ENCODE peak calls at places on chromosome 5, in five cellular contexts. One of them, this sample, is unnamed.

GRCh38 chr5:7868773-7869473 is at the start of the genes FASTKD3 and MTRR:
- DNase-seq in neural progenitor cell: peak; percentile 93
- DNase-seq in osteocyte: peak; percentile 96
- DNase-seq in tibial artery: peak; percentile 95
- DNase-seq in fibroblast of mammary gland: peak; percentile 90
- DNase-seq in this sample: peak; percentile 94

GRCh38 chr5:132853323-132853722 is 12.9 kb downstream of the GDF9 start:
- DNase-seq in fibroblast of mammary gland: no peak
- DNase-seq in osteocyte: no peak
- DNase-seq in neural progenitor cell: no peak
- DNase-seq in tibial artery: no peak
- DNase-seq in this sample: no peak

GRCh38 chr5:122101636-122102285 is 23.7 kb upstream of the LOX start:
- DNase-seq in fibroblast of mammary gland: peak; percentile 78
- DNase-seq in osteocyte: no peak
- DNase-seq in tibial artery: no peak
- DNase-seq in neural progenitor cell: peak; percentile 43
- DNase-seq in this sample: no peak

GRCh38 chr5:72543365-72543764 is 36.2 kb upstream of the ZNF366 start:
- DNase-seq in neural progenitor cell: no peak
- DNase-seq in tibial artery: no peak
- DNase-seq in fibroblast of mammary gland: peak; percentile 84
- DNase-seq in osteocyte: no peak
- DNase-seq in this sample: no peak

GRCh38 chr5:137498301-137498735 is 808 bp downstream of the SPOCK1 start:
- DNase-seq in tibial artery: peak; percentile 72
- DNase-seq in osteocyte: no peak
- DNase-seq in fibroblast of mammary gland: peak; percentile 19
- DNase-seq in neural progenitor cell: peak; percentile 69
- DNase-seq in this sample: peak; percentile 32

GRCh38 chr5:111197523-111197922 is 26.7 kb upstream of the CAMK4 start:
- DNase-seq in fibroblast of mammary gland: peak; percentile 10
- DNase-seq in osteocyte: no peak
- DNase-seq in tibial artery: no peak
- DNase-seq in neural progenitor cell: peak; percentile 42
- DNase-seq in this sample: no peak

GRCh38 chr5:1672396-1672795 is 127.2 kb downstream of the MRPL36 start:
- DNase-seq in osteocyte: no peak
- DNase-seq in tibial artery: no peak
- DNase-seq in fibroblast of mammary gland: no peak
- DNase-seq in neural progenitor cell: no peak
- DNase-seq in this sample: peak; percentile 26

GRCh38 chr5:59600998-59601397 is 292.5 kb downstream of the PDE4D start:
- DNase-seq in osteocyte: no peak
- DNase-seq in tibial artery: no peak
- DNase-seq in neural progenitor cell: no peak
- DNase-seq in fibroblast of mammary gland: no peak
- DNase-seq in this sample: no peak

GRCh38 chr5:176994460-176995121 is 12.0 kb downstream of the UIMC1 start:
- DNase-seq in neural progenitor cell: peak; percentile 58
- DNase-seq in fibroblast of mammary gland: peak; percentile 60
- DNase-seq in osteocyte: no peak
- DNase-seq in tibial artery: no peak
- DNase-seq in this sample: no peak

GRCh38 chr5:173498871-173499470 is 117.5 kb downstream of the BOD1 start:
- DNase-seq in neural progenitor cell: peak; percentile 44
- DNase-seq in tibial artery: no peak
- DNase-seq in fibroblast of mammary gland: no peak
- DNase-seq in osteocyte: peak; percentile 76
- DNase-seq in this sample: no peak

GRCh38 chr5:68251804-68252648 is 36.5 kb downstream of the PIK3R1 start:
- DNase-seq in fibroblast of mammary gland: peak; percentile 95
- DNase-seq in neural progenitor cell: no peak
- DNase-seq in tibial artery: peak; percentile 80
- DNase-seq in osteocyte: no peak
- DNase-seq in this sample: no peak

GRCh38 chr5:170760126-170760525 is 23.4 kb upstream of the GABRP start:
- DNase-seq in osteocyte: no peak
- DNase-seq in tibial artery: no peak
- DNase-seq in fibroblast of mammary gland: no peak
- DNase-seq in neural progenitor cell: no peak
- DNase-seq in this sample: no peak

GRCh38 chr5:22473865-22474264 is 379.3 kb downstream of the CDH12 start:
- DNase-seq in neural progenitor cell: no peak
- DNase-seq in osteocyte: no peak
- DNase-seq in tibial artery: no peak
- DNase-seq in fibroblast of mammary gland: peak; percentile 5
- DNase-seq in this sample: no peak

GRCh38 chr5:115304496-115304895 is 8.0 kb upstream of the CCDC112 start:
- DNase-seq in neural progenitor cell: no peak
- DNase-seq in osteocyte: no peak
- DNase-seq in tibial artery: no peak
- DNase-seq in fibroblast of mammary gland: no peak
- DNase-seq in this sample: no peak

GRCh38 chr5:87705876-87706275 is 293.1 kb upstream of the CCNH start:
- DNase-seq in tibial artery: no peak
- DNase-seq in fibroblast of mammary gland: peak; percentile 55
- DNase-seq in osteocyte: no peak
- DNase-seq in neural progenitor cell: no peak
- DNase-seq in this sample: no peak

GRCh38 chr5:7926296-7926695 is 57.3 kb downstream of the MTRR start:
- DNase-seq in osteocyte: no peak
- DNase-seq in tibial artery: no peak
- DNase-seq in neural progenitor cell: no peak
- DNase-seq in fibroblast of mammary gland: peak; percentile 99
- DNase-seq in this sample: no peak

GRCh38 chr5:174045470-174046025 is at the start of gene NSG2:
- DNase-seq in osteocyte: peak; percentile 93
- DNase-seq in fibroblast of mammary gland: peak; percentile 72
- DNase-seq in tibial artery: no peak
- DNase-seq in neural progenitor cell: peak; percentile 98
- DNase-seq in this sample: peak; percentile 64

GRCh38 chr5:92552206-92553160 is 1028.5 kb downstream of the NR2F1-AS1 start:
- DNase-seq in tibial artery: no peak
- DNase-seq in neural progenitor cell: no peak
- DNase-seq in osteocyte: no peak
- DNase-seq in fibroblast of mammary gland: peak; percentile 99
- DNase-seq in this sample: no peak

GRCh38 chr5:68426609-68427008 is 211.1 kb downstream of the PIK3R1 start:
- DNase-seq in osteocyte: no peak
- DNase-seq in fibroblast of mammary gland: no peak
- DNase-seq in neural progenitor cell: no peak
- DNase-seq in tibial artery: no peak
- DNase-seq in this sample: no peak

GRCh38 chr5:134561871-134562296 is 36.4 kb downstream of the JADE2 start:
- DNase-seq in neural progenitor cell: peak; percentile 69
- DNase-seq in tibial artery: no peak
- DNase-seq in osteocyte: no peak
- DNase-seq in fibroblast of mammary gland: peak; percentile 81
- DNase-seq in this sample: no peak

GRCh38 chr5:94508421-94509148 is 109.8 kb downstream of the KIAA0825 start:
- DNase-seq in neural progenitor cell: no peak
- DNase-seq in osteocyte: no peak
- DNase-seq in tibial artery: no peak
- DNase-seq in fibroblast of mammary gland: no peak
- DNase-seq in this sample: no peak

GRCh38 chr5:66307647-66308257 is 163.7 kb downstream of the SREK1 start:
- DNase-seq in osteocyte: no peak
- DNase-seq in fibroblast of mammary gland: peak; percentile 75
- DNase-seq in neural progenitor cell: peak; percentile 83
- DNase-seq in tibial artery: no peak
- DNase-seq in this sample: peak; percentile 61

GRCh38 chr5:178086266-178086665 is 27.1 kb upstream of the N4BP3 start:
- DNase-seq in osteocyte: no peak
- DNase-seq in fibroblast of mammary gland: no peak
- DNase-seq in neural progenitor cell: no peak
- DNase-seq in tibial artery: no peak
- DNase-seq in this sample: no peak

GRCh38 chr5:34715711-34716110 is 59.6 kb downstream of the RAI14 start:
- DNase-seq in tibial artery: no peak
- DNase-seq in neural progenitor cell: no peak
- DNase-seq in osteocyte: no peak
- DNase-seq in fibroblast of mammary gland: peak; percentile 54
- DNase-seq in this sample: no peak

GRCh38 chr5:108650997-108651396 is 96.7 kb upstream of the FER start:
- DNase-seq in fibroblast of mammary gland: peak; percentile 87
- DNase-seq in osteocyte: no peak
- DNase-seq in neural progenitor cell: no peak
- DNase-seq in tibial artery: no peak
- DNase-seq in this sample: no peak

GRCh38 chr5:177531209-177531940 is 14.6 kb upstream of the DDX41 start:
- DNase-seq in tibial artery: no peak
- DNase-seq in neural progenitor cell: no peak
- DNase-seq in fibroblast of mammary gland: no peak
- DNase-seq in osteocyte: no peak
- DNase-seq in this sample: no peak

GRCh38 chr5:167294861-167295685 is 996.4 kb upstream of the WWC1 start:
- DNase-seq in neural progenitor cell: no peak
- DNase-seq in tibial artery: no peak
- DNase-seq in fibroblast of mammary gland: peak; percentile 91
- DNase-seq in osteocyte: no peak
- DNase-seq in this sample: no peak

GRCh38 chr5:18113724-18114123 is 479.5 kb downstream of the TAF11L14 start:
- DNase-seq in osteocyte: no peak
- DNase-seq in fibroblast of mammary gland: peak; percentile 14
- DNase-seq in tibial artery: no peak
- DNase-seq in neural progenitor cell: peak; percentile 9
- DNase-seq in this sample: no peak

GRCh38 chr5:7331083-7331482 is 64.9 kb upstream of the ADCY2 start:
- DNase-seq in tibial artery: no peak
- DNase-seq in osteocyte: no peak
- DNase-seq in fibroblast of mammary gland: no peak
- DNase-seq in neural progenitor cell: peak; percentile 47
- DNase-seq in this sample: no peak

GRCh38 chr5:177300236-177300880 is 3.2 kb downstream of the RAB24 start:
- DNase-seq in fibroblast of mammary gland: peak; percentile 69
- DNase-seq in osteocyte: no peak
- DNase-seq in tibial artery: peak; percentile 72
- DNase-seq in neural progenitor cell: no peak
- DNase-seq in this sample: peak; percentile 55

DNA sequence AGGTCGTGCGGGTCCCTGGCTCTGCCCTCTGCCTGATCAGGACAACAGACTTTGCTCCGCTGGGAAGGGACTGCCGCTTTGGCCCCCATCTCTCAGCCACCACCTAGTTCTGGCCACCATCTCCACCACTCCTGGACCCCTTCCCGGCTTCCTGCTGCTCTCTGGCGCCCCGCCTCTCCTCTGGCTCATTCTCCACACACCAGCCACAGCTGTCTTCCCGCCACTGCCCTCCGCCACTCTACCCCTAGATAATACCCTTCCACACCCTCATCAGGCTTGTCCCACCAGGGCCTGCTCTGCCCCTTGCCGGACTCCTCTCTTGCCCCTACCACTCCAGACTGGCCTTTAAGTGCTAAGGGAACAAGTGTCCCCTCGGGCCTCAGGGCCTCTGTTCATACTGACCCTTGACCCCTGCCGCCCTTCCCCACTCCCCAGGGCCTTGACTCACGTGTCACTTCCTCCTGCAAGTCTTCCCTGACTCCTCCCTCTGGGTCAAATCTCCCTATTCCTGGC is 3.0 kb upstream of the CDX1 start:
- DNase-seq in fibroblast of mammary gland: no peak
- DNase-seq in tibial artery: peak; percentile 90
- DNase-seq in neural progenitor cell: no peak
- DNase-seq in osteocyte: no peak
- DNase-seq in this sample: no peak
- TF ChIP-seq CTCF in fibroblast of mammary gland: peak; percentile 27
- TF ChIP-seq CTCF in tibial artery: peak; percentile 29
- TF ChIP-seq CTCF in neural progenitor cell: no peak
- TF ChIP-seq CTCF in osteocyte: no peak
- TF ChIP-seq CTCF in this sample: no peak

DNA sequence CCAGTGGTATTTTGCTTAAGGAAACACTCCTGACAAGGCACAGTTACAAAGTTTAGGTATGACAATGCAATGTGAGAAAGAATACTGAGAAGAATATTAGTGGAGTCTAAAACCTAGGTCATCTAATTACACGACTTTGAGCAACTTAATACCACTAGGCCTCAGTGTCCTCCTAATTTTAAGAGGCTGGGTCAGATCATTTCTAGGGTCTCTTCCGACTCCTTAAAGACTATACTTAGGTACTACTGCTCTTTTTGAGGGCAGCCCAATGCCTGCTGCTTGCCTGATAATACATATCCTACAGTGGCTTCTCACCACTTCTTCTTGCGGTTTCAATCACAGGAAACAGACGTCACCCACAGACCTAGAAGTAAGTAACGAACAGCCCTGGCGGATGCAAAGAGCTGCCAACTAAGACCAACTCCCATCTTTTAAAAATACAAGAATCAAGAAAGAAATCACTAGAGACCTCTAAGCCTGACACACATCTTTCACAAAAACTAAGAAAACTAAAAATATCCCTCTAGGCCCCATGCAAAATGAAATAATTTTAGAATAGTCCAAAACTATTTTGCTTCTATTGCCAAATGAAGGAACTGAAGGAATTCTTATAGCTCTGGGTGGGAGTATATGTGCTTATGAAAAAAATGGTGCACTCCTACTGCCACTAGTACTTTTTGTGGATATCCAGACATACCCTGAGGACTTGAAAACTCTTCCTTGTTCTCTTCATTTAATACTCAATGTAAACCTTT is 13.1 kb downstream of the DIAPH1 start:
- DNase-seq in tibial artery: no peak
- DNase-seq in osteocyte: no peak
- DNase-seq in fibroblast of mammary gland: peak; percentile 68
- DNase-seq in neural progenitor cell: no peak
- DNase-seq in this sample: peak; percentile 55
- TF ChIP-seq CTCF in tibial artery: no peak
- TF ChIP-seq CTCF in osteocyte: no peak
- TF ChIP-seq CTCF in fibroblast of mammary gland: no peak
- TF ChIP-seq CTCF in neural progenitor cell: no peak
- TF ChIP-seq CTCF in this sample: no peak

GRCh38 chr5:560792-561166 is 36.5 kb upstream of the SLC9A3 start:
- DNase-seq in tibial artery: no peak
- DNase-seq in neural progenitor cell: no peak
- DNase-seq in fibroblast of mammary gland: no peak
- DNase-seq in osteocyte: no peak
- DNase-seq in this sample: no peak
- TF ChIP-seq CTCF in tibial artery: no peak
- TF ChIP-seq CTCF in neural progenitor cell: no peak
- TF ChIP-seq CTCF in fibroblast of mammary gland: no peak
- TF ChIP-seq CTCF in osteocyte: no peak
- TF ChIP-seq CTCF in this sample: no peak

GRCh38 chr5:139543423-139543991 is 17.6 kb upstream of the UBE2D2 start:
- DNase-seq in osteocyte: no peak
- DNase-seq in tibial artery: peak; percentile 75
- DNase-seq in neural progenitor cell: peak; percentile 76
- DNase-seq in fibroblast of mammary gland: no peak
- DNase-seq in this sample: peak; percentile 79
- TF ChIP-seq CTCF in osteocyte: no peak
- TF ChIP-seq CTCF in tibial artery: no peak
- TF ChIP-seq CTCF in neural progenitor cell: peak; percentile 45
- TF ChIP-seq CTCF in fibroblast of mammary gland: no peak
- TF ChIP-seq CTCF in this sample: peak; percentile 71

DNA sequence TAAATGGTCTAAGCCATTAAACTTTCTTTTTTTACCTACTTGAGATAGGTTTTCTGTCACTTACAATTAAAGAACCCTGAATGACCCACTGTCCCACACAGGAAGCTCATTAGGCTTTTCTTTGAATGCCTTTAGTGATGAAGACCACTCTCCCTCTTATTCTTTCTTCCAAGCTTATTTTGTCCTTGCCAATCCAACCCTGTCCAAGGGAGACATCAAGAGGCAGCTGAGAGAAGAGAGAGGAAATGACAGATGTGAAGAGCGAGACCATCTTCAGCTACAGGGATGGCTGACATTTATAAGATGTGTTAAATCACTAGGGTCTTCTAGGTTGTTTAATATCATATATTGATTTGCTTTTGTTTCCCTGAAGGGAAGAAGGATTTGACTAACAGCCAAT is 133.5 kb downstream of the FAM114A2 start:
- DNase-seq in fibroblast of mammary gland: peak; percentile 9
- DNase-seq in neural progenitor cell: peak; percentile 52
- DNase-seq in tibial artery: no peak
- DNase-seq in osteocyte: no peak
- DNase-seq in this sample: no peak
- TF ChIP-seq CTCF in fibroblast of mammary gland: peak; percentile 12
- TF ChIP-seq CTCF in neural progenitor cell: peak; percentile 54
- TF ChIP-seq CTCF in tibial artery: no peak
- TF ChIP-seq CTCF in osteocyte: peak; percentile 50
- TF ChIP-seq CTCF in this sample: no peak

This sample was measured in GM13977.